ENCODE peak calls at places on chromosome 16, in ten cellular contexts. T is fibroblast of lung, W is WTC11, E is AG04450, A is A549, X is GM10248, C is NB4, R is HFFc6, D is cardiac fibroblast, P is AG09309. H is an unnamed sample.

GRCh38 chr16:84446086-84446485 is 58.4 kb downstream of the MEAK7 start:
- DNase-seq in E (no peak), C (no peak), W (no peak), P (no peak), T (peak; percentile 56), X (no peak), A (no peak), D (peak; percentile 37), R (no peak), H (no peak)

GRCh38 chr16:67940436-67941089 is 3.4 kb downstream of the LCAT start:
- DNase-seq in A (no peak), E (no peak), D (no peak), R (no peak), C (no peak), P (no peak), T (no peak), W (no peak), X (no peak), H (no peak)

GRCh38 chr16:84518804-84519341 is 14.4 kb upstream of the MEAK7 start:
- DNase-seq in A (no peak), D (no peak), P (no peak), W (no peak), T (no peak), R (no peak), C (no peak), E (no peak), X (no peak), H (peak; percentile 90)

GRCh38 chr16:30585022-30585399 is 486 bp downstream of the ZNF785 start:
- DNase-seq in T (peak; percentile 22), X (no peak), W (peak; percentile 40), E (no peak), C (peak; percentile 59), D (no peak), A (no peak), P (no peak), R (no peak), H (peak; percentile 44)

GRCh38 chr16:24151482-24151939 is 104.6 kb upstream of the CACNG3 start:
- DNase-seq in A (no peak), D (no peak), C (no peak), X (no peak), R (no peak), T (peak; percentile 85), P (no peak), E (no peak), W (no peak), H (peak; percentile 30)

GRCh38 chr16:17921357-17921978 is 415.1 kb downstream of the NPIPA8 start:
- DNase-seq in E (no peak), C (peak; percentile 53), T (no peak), A (no peak), D (peak; percentile 14), W (peak; percentile 71), R (no peak), X (peak; percentile 41), P (no peak), H (peak; percentile 76)

GRCh38 chr16:48622456-48623303 is 12.7 kb upstream of the N4BP1 start:
- DNase-seq in E (no peak), R (no peak), X (no peak), D (no peak), T (no peak), P (no peak), W (no peak), C (no peak), A (no peak), H (no peak)

GRCh38 chr16:11138769-11139623 is 117.0 kb downstream of the SOCS1 start:
- DNase-seq in D (peak; percentile 86), P (peak; percentile 11), X (no peak), C (peak; percentile 37), E (no peak), W (no peak), R (no peak), A (no peak), T (no peak), H (no peak)

GRCh38 chr16:86676216-86676800 is 98.0 kb downstream of the FOXL1 start:
- DNase-seq in X (no peak), E (peak; percentile 42), T (peak; percentile 88), R (peak; percentile 79), C (no peak), A (no peak), W (no peak), D (peak; percentile 92), P (no peak), H (no peak)

GRCh38 chr16:50152807-50153647 is at the start of gene TENT4B:
- DNase-seq in C (peak; percentile 92), D (peak; percentile 87), X (peak; percentile 97), W (peak; percentile 77), T (peak; percentile 76), A (peak; percentile 85), E (peak; percentile 49), P (no peak), R (peak; percentile 75), H (peak; percentile 86)

GRCh38 chr16:64952177-64952576 is 169.7 kb downstream of the CDH11 start:
- DNase-seq in R (peak; percentile 31), T (peak; percentile 94), E (peak; percentile 75), C (no peak), P (peak; percentile 70), A (no peak), X (no peak), W (no peak), D (peak; percentile 94), H (no peak)

GRCh38 chr16:64950731-64951130 is 171.1 kb downstream of the CDH11 start:
- DNase-seq in D (no peak), T (no peak), A (no peak), C (no peak), W (no peak), E (no peak), P (no peak), R (no peak), X (no peak), H (no peak)

GRCh38 chr16:64951193-64951592 is 170.7 kb downstream of the CDH11 start:
- DNase-seq in R (no peak), P (no peak), T (no peak), A (no peak), X (no peak), C (no peak), D (no peak), E (no peak), W (no peak), H (no peak)

GRCh38 chr16:64951681-64952080 is 170.2 kb downstream of the CDH11 start:
- DNase-seq in A (no peak), W (no peak), D (no peak), E (no peak), P (no peak), R (no peak), X (no peak), C (no peak), T (no peak), H (no peak)

GRCh38 chr16:64950262-64950661 is 171.6 kb downstream of the CDH11 start:
- DNase-seq in P (no peak), E (no peak), W (peak; percentile 46), D (no peak), A (no peak), X (no peak), T (no peak), C (peak; percentile 8), R (no peak), H (no peak)
- TF ChIP-seq CTCF in P (peak; percentile 38), E (peak; percentile 28), W (peak; percentile 42), D (peak; percentile 26), A (no peak), X (no peak), T (no peak), C (peak; percentile 37), R (peak; percentile 68), H (no peak)

GRCh38 chr16:71631776-71632175 is 5.8 kb downstream of the MARVELD3 start:
- DNase-seq in X (no peak), A (no peak), D (no peak), E (no peak), C (no peak), P (no peak), R (no peak), T (no peak), W (no peak), H (no peak)

GRCh38 chr16:71635632-71636031 is 9.6 kb downstream of the MARVELD3 start:
- DNase-seq in W (no peak), C (peak; percentile 38), T (no peak), X (no peak), D (no peak), P (no peak), A (no peak), E (no peak), R (no peak), H (no peak)

DNA sequence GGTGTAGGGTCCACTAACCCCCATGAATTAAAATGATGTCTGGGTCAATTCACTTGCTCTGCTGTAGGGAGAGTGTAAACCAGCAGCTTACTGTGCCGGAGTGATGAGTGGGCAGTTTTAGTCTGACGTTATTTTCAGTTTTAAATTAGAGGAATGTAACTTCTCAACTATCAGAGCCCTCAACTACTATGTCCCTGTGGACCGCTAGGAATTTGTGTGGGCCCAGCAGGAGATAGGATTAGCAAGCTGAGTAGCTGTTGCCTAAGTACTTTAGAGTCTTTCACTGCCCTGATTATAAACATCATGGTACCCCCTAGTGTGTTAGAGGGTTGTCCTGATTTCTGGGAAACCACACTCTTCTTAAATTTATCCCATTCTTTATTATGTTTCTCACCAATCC is 11.4 kb downstream of the MARVELD3 start:
- DNase-seq in A (no peak), E (peak; percentile 63), W (peak; percentile 38), P (peak; percentile 83), T (peak; percentile 87), D (peak; percentile 83), X (no peak), C (no peak), R (peak; percentile 49), H (no peak)
- TF ChIP-seq CTCF in A (no peak), E (no peak), W (no peak), P (no peak), T (no peak), D (no peak), X (no peak), C (no peak), R (no peak), H (no peak)

DNA sequence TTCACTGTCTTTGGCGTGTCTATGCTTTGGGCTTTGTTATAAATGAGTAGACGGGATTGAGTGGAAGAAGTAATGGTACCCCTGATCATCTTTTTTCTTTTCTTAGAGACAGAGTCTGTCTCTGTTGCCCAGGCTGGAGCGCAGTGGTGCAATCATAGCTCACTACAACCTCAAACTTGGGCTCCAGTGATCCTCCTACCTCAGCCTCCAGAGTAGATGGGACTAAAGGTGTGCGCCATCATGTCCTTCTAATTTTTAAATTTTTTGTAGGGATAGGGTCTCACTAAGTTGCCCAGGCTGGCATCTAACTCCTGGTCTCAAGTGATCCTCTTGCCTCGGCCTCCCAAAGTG is 14.9 kb upstream of the GPRC5B start:
- DNase-seq in W (no peak), R (no peak), A (no peak), D (no peak), E (no peak), C (no peak), X (no peak), T (no peak), P (no peak), H (no peak)
- TF ChIP-seq CTCF in W (peak; percentile 25), R (peak; percentile 42), A (no peak), D (no peak), E (no peak), C (no peak), X (no peak), T (no peak), P (no peak), H (no peak)

DNA sequence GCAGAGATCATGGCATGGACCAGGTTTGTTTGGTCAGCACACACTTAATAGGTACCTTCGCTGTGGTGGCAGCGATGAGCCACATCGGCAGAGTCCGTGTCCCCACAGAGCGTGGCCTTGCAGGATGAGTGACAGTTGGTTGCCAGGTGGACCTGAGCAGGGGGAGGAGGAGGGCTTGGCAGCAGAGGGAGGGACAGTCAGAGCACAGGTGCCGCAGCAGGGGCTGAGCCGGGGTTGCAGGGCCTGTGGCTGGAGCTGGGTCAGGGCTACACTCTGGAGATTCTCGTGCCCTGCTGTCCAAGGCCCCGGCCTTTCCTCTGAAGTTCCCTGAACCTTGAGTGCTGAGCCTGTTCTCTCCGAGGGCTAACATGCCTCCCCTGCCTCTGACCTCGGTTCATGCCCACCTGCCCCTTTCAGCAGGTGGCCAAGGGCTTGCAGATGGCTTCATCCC is 24.8 kb downstream of the POLR3E start:
- DNase-seq in X (no peak), P (no peak), W (no peak), C (no peak), T (no peak), A (no peak), E (no peak), D (no peak), R (no peak), H (no peak)
- TF ChIP-seq CTCF in X (no peak), P (no peak), W (no peak), C (no peak), T (no peak), A (no peak), E (no peak), D (no peak), R (no peak), H (no peak)